ENCODE peak calls at places on chromosomes 7 and 10, in five cellular contexts. Y, X, R, V and W are unnamed samples.

GRCh38 chr10:78644550-78644949 is 424.2 kb upstream of the ZMIZ1 start:
- DNase-seq in X (no peak), V (no peak), Y (no peak), R (no peak), W (no peak)

GRCh38 chr10:103572597-103573321 is 79.3 kb downstream of the NEURL1 start:
- DNase-seq in X (peak; percentile 20), Y (no peak), R (no peak), V (no peak), W (no peak)

GRCh38 chr10:3095373-3096139 is 28.2 kb downstream of the PFKP start:
- DNase-seq in Y (peak; percentile 84), R (no peak), V (no peak), X (peak; percentile 99), W (no peak)

GRCh38 chr10:133438711-133439273 is 14.4 kb upstream of the SPRN start:
- DNase-seq in X (peak; percentile 49), Y (no peak), V (peak; percentile 54), R (peak; percentile 51), W (peak; percentile 88)

GRCh38 chr7:39073432-39073831 is 95.7 kb downstream of the POU6F2 start:
- DNase-seq in Y (peak; percentile 39), V (no peak), R (no peak), X (peak; percentile 5), W (no peak)

GRCh38 chr7:94907026-94907419 is 371 bp upstream of the PPP1R9A start:
- DNase-seq in Y (no peak), R (no peak), X (no peak), V (no peak), W (no peak)

GRCh38 chr7:107387573-107388219 is 82.2 kb upstream of the GPR22 start:
- DNase-seq in V (no peak), R (no peak), Y (peak; percentile 64), X (peak; percentile 55), W (no peak)

GRCh38 chr7:19491821-19492452 is 216.9 kb downstream of the POLR1F start:
- DNase-seq in R (peak; percentile 41), V (peak; percentile 15), X (peak; percentile 58), Y (peak; percentile 21), W (peak; percentile 77)

GRCh38 chr7:101817031-101817929 is at the start of gene CUX1:
- DNase-seq in X (peak; percentile 49), R (peak; percentile 46), Y (peak; percentile 60), V (peak; percentile 65), W (peak; percentile 95)

GRCh38 chr10:124537166-124537725 is 75.6 kb downstream of the LHPP start:
- DNase-seq in Y (no peak), X (no peak), R (no peak), V (no peak), W (peak; percentile 82)

GRCh38 chr7:44473295-44473694 is 17.2 kb downstream of the NUDCD3 start:
- DNase-seq in Y (peak; percentile 44), R (no peak), V (no peak), X (peak; percentile 43), W (no peak)

GRCh38 chr7:959271-959670 is 4.8 kb upstream of the ADAP1 start:
- DNase-seq in R (no peak), X (no peak), V (no peak), Y (no peak), W (no peak)

GRCh38 chr10:43061331-43061730 is 15.5 kb upstream of the RET start:
- DNase-seq in V (no peak), Y (no peak), X (no peak), R (no peak), W (no peak)

GRCh38 chr10:124917939-124918830 is 23.7 kb upstream of the ZRANB1 start:
- DNase-seq in X (peak; percentile 78), R (peak; percentile 9), Y (no peak), V (no peak), W (peak; percentile 44)

GRCh38 chr7:134669845-134670373 is 23.3 kb downstream of the BPGM start:
- DNase-seq in R (peak; percentile 61), V (peak; percentile 10), X (peak; percentile 85), Y (peak; percentile 49), W (no peak)

GRCh38 chr7:106053109-106053508 is 59.0 kb downstream of the SYPL1 start:
- DNase-seq in R (no peak), V (no peak), X (no peak), Y (no peak), W (peak; percentile 78)

GRCh38 chr7:105336009-105336408 is 52.7 kb downstream of the SRPK2 start:
- DNase-seq in Y (no peak), R (no peak), X (peak; percentile 25), V (peak; percentile 10), W (peak; percentile 52)

GRCh38 chr7:44311561-44312495 is 13.6 kb downstream of the CAMK2B start:
- DNase-seq in V (no peak), R (no peak), X (no peak), Y (no peak), W (no peak)

GRCh38 chr10:72030762-72031543 is 57.4 kb downstream of the SPOCK2 start:
- DNase-seq in X (no peak), V (no peak), R (no peak), Y (peak; percentile 70), W (no peak)
- H2AFZ ChIP-seq in X (no peak overlapping the region), V (no peak overlapping the region), R (no peak overlapping the region), Y (no peak overlapping the region), W (no peak overlapping the region)

GRCh38 chr10:1057106-1057657 is 997 bp downstream of the WDR37 start:
- DNase-seq in X (peak; percentile 53), V (peak; percentile 36), R (no peak), Y (no peak), W (peak; percentile 66)
- H3K9me2 ChIP-seq in X (no peaks in the 10 kb centered on the region), V (no peaks in the 10 kb centered on the region), R (no peaks in the 10 kb centered on the region), Y (no peaks in the 10 kb centered on the region), W (no peaks in the 10 kb centered on the region)

DNA sequence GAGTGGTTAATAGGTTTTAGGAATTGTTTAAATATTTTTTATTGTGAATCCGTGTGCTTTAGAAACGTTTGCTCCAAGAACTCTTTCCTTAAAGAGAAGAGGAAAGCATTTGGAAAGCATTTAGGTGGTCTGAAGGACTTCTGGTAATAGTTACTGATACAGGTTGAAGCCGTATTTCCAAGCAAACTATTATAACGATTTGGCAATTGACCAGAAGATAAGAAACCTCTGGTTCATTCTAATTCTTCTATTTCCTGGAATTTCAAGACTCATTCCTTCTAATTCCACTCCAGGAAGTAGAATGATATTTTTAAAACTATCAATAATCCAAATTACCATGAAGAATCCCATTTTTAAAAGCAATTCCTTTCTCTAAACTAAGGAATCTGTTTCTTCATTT is 158.9 kb upstream of the AGR3 start:
- DNase-seq in V (no peak), Y (no peak), R (no peak), X (no peak), W (no peak)
- H3K4me2 ChIP-seq in V (no peak overlapping the region), Y (no peak overlapping the region), R (no peak overlapping the region), X (peak overlapping the region; percentile 68), W (no peak overlapping the region)

DNA sequence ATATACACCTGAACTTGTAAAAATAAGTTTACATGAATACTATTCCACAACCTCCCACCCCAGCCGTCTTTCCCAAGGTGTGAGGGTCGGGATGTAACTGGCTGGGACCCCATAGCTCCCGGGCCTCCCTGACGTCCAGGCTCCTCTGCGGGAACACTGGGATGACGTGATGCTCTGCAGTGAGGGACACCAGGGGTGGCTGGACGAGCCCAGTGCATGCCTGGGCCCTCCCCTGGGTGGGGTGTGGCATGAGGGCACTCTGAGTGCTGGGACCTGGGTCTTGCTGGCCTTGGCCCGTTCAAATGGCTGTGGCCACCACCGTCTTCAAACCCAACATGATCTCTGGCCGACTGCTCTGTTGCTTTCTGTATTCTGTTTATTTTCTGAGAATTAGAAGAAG is 182.4 kb downstream of the DNAJB6 start:
- DNase-seq in V (no peak), R (no peak), X (no peak), Y (no peak), W (no peak)
- H2AFZ ChIP-seq in V (peak overlapping the region; percentile 29), R (no peak overlapping the region), X (no peak overlapping the region), Y (no peak overlapping the region), W (no peak overlapping the region)

GRCh38 chr10:29713450-29713849 is 78.7 kb upstream of the SVIL start:
- DNase-seq in X (no peak), V (no peak), R (no peak), Y (no peak), W (no peak)

GRCh38 chr10:29712108-29712507 is 77.3 kb upstream of the SVIL start:
- DNase-seq in X (no peak), Y (no peak), V (no peak), R (no peak), W (peak; percentile 71)

GRCh38 chr10:29710128-29710527 is 75.4 kb upstream of the SVIL start:
- DNase-seq in Y (no peak), V (no peak), X (no peak), R (no peak), W (no peak)

GRCh38 chr10:29714096-29714874 is 79.5 kb upstream of the SVIL start:
- DNase-seq in Y (no peak), V (no peak), X (peak; percentile 83), R (no peak), W (no peak)

DNA sequence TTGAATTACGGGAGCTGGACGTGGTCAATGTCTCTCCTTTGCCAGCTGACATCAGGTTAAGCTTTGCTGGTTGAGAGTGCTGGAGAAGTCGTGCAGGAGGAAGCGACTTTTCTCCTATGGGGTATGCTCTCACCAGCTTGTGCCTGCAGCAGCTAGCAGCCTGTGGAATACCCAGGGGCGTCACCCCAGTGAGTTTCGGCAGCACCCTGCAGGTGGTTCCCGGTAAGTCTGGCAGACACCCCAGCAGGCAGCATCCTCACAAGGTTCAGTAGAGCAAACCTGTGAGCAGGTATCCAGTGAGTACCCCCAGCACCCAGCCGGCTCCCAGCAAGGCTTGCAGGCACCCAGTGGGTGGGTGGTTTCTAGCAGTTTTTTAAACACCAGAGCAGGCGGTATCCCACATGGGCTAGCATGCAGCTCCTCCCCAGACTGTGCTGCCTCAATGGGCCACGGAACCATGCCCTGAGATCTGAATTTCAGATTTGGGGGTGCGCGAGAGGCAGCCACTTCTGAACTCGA is 74.8 kb upstream of the SVIL start:
- DNase-seq in R (no peak), Y (no peak), V (no peak), X (no peak), W (no peak)
- H3K9me2 ChIP-seq in R (no peaks in the 10 kb centered on the region), Y (no peaks in the 10 kb centered on the region), V (no peaks in the 10 kb centered on the region), X (no peaks in the 10 kb centered on the region), W (no peaks in the 10 kb centered on the region)

DNA sequence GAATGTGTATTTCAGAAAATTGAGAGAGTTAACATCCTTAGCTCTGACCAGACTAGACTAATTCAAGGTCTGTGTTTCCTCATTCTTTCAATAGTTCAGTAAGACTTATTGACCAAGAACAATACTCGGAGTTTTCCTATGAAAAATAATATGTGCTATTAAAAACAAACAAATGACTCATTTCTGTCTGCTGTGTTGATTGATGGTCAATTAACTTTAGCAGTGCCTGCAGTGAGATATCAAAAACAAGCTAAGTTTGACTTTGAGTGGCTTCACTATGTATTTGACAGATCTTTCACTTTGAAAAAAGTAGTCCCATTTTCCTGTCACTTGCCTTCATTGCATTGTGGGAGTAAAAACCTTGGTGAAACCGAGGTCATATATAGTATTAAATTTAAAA is 91.0 kb downstream of the GNAT3 start:
- DNase-seq in R (no peak), V (no peak), Y (no peak), X (no peak), W (no peak)
- H3K4me2 ChIP-seq in R (no peak overlapping the region), V (no peak overlapping the region), Y (no peak overlapping the region), X (no peak overlapping the region), W (no peak overlapping the region)